ENCODE peak calls at places on chromosomes 1 and 21, in six cellular contexts. One of them, this sample, is unnamed. For H3K36me3 and H3K4me1, the result is how much of the 10 kb centered on the place peaks cover.

GRCh38 chr1:98794196-98794886 is 132.8 kb downstream of the SNX7 start:
- DNase-seq in PC-9: peak
- DNase-seq in neuronal stem cell: peak
- DNase-seq in HCT116: peak
- DNase-seq in neural progenitor cell: peak
- DNase-seq in DND-41: peak
- DNase-seq in this sample: peak

GRCh38 chr1:109193653-109194590 is 19.8 kb upstream of the SARS1 start:
- DNase-seq in neural progenitor cell: peak
- DNase-seq in HCT116: no peak
- DNase-seq in DND-41: peak
- DNase-seq in PC-9: no peak
- DNase-seq in neuronal stem cell: peak
- DNase-seq in this sample: peak

GRCh38 chr1:208126108-208126507 is 118.1 kb downstream of the PLXNA2 start:
- DNase-seq in neuronal stem cell: no peak
- DNase-seq in neural progenitor cell: no peak
- DNase-seq in PC-9: no peak
- DNase-seq in HCT116: no peak
- DNase-seq in DND-41: no peak
- DNase-seq in this sample: no peak

GRCh38 chr21:28104346-28104745 is 888.3 kb downstream of the LTN1 start:
- DNase-seq in PC-9: no peak
- DNase-seq in DND-41: no peak
- DNase-seq in HCT116: no peak
- DNase-seq in neural progenitor cell: no peak
- DNase-seq in neuronal stem cell: no peak
- DNase-seq in this sample: no peak

GRCh38 chr1:8674912-8675311 is 142.5 kb downstream of the RERE start:
- DNase-seq in neuronal stem cell: no peak
- DNase-seq in PC-9: peak
- DNase-seq in DND-41: no peak
- DNase-seq in HCT116: no peak
- DNase-seq in neural progenitor cell: no peak
- DNase-seq in this sample: peak

GRCh38 chr1:81351864-81352263 is 448.9 kb upstream of the ADGRL2 start:
- DNase-seq in neural progenitor cell: no peak
- DNase-seq in neuronal stem cell: no peak
- DNase-seq in DND-41: no peak
- DNase-seq in PC-9: no peak
- DNase-seq in HCT116: no peak
- DNase-seq in this sample: no peak

GRCh38 chr1:17586172-17586963 is 46.9 kb downstream of the ARHGEF10L start:
- DNase-seq in PC-9: no peak
- DNase-seq in neural progenitor cell: no peak
- DNase-seq in DND-41: no peak
- DNase-seq in HCT116: no peak
- DNase-seq in neuronal stem cell: no peak
- DNase-seq in this sample: peak

GRCh38 chr1:3069491-3070303 is 694 bp downstream of the PRDM16 start:
- DNase-seq in neural progenitor cell: peak
- DNase-seq in neuronal stem cell: no peak
- DNase-seq in PC-9: no peak
- DNase-seq in HCT116: peak
- DNase-seq in DND-41: no peak
- DNase-seq in this sample: peak

GRCh38 chr1:145918992-145919939 is 749 bp upstream of the PEX11B start:
- DNase-seq in DND-41: no peak
- DNase-seq in neural progenitor cell: peak
- DNase-seq in neuronal stem cell: peak
- DNase-seq in PC-9: peak
- DNase-seq in HCT116: peak
- DNase-seq in this sample: peak

GRCh38 chr1:68321084-68321685 is 88.9 kb upstream of the WLS start:
- DNase-seq in neuronal stem cell: peak
- DNase-seq in DND-41: peak
- DNase-seq in HCT116: no peak
- DNase-seq in PC-9: no peak
- DNase-seq in neural progenitor cell: peak
- DNase-seq in this sample: peak

GRCh38 chr1:201597551-201598230 is 58.8 kb downstream of the NAV1 start:
- DNase-seq in PC-9: peak
- DNase-seq in neuronal stem cell: no peak
- DNase-seq in neural progenitor cell: no peak
- DNase-seq in HCT116: no peak
- DNase-seq in DND-41: no peak
- DNase-seq in this sample: no peak

GRCh38 chr1:183461350-183461749 is 10.9 kb upstream of the SMG7 start:
- DNase-seq in neuronal stem cell: no peak
- DNase-seq in neural progenitor cell: no peak
- DNase-seq in PC-9: peak
- DNase-seq in DND-41: no peak
- DNase-seq in HCT116: no peak
- DNase-seq in this sample: peak

GRCh38 chr1:94821636-94822305 is 1.6 kb downstream of the SLC44A3 start:
- DNase-seq in neuronal stem cell: no peak
- DNase-seq in neural progenitor cell: no peak
- DNase-seq in PC-9: no peak
- DNase-seq in HCT116: no peak
- DNase-seq in DND-41: no peak
- DNase-seq in this sample: no peak

GRCh38 chr1:23149110-23149509 is 19.5 kb downstream of the LUZP1 start:
- DNase-seq in HCT116: no peak
- DNase-seq in DND-41: no peak
- DNase-seq in PC-9: no peak
- DNase-seq in neuronal stem cell: no peak
- DNase-seq in neural progenitor cell: no peak
- DNase-seq in this sample: no peak

GRCh38 chr1:91754348-91754747 is 131.6 kb downstream of the TGFBR3 start:
- DNase-seq in DND-41: no peak
- DNase-seq in neuronal stem cell: no peak
- DNase-seq in PC-9: no peak
- DNase-seq in neural progenitor cell: no peak
- DNase-seq in HCT116: no peak
- DNase-seq in this sample: peak

GRCh38 chr1:222525956-222526355 is 21.9 kb downstream of the HHIPL2 start:
- DNase-seq in neural progenitor cell: no peak
- DNase-seq in neuronal stem cell: no peak
- DNase-seq in HCT116: no peak
- DNase-seq in DND-41: no peak
- DNase-seq in PC-9: no peak
- DNase-seq in this sample: no peak

GRCh38 chr1:69494171-69494570 is 73.6 kb upstream of the LRRC7 start:
- DNase-seq in neural progenitor cell: no peak
- DNase-seq in PC-9: no peak
- DNase-seq in neuronal stem cell: no peak
- DNase-seq in HCT116: no peak
- DNase-seq in DND-41: no peak
- DNase-seq in this sample: no peak

GRCh38 chr1:226975909-226976670 is 36.0 kb downstream of the COQ8A start:
- DNase-seq in DND-41: no peak
- DNase-seq in neuronal stem cell: no peak
- DNase-seq in PC-9: no peak
- DNase-seq in HCT116: no peak
- DNase-seq in neural progenitor cell: peak
- DNase-seq in this sample: no peak

GRCh38 chr1:220908757-220909156 is 29.5 kb downstream of the HLX start:
- DNase-seq in neuronal stem cell: no peak
- DNase-seq in DND-41: no peak
- DNase-seq in neural progenitor cell: no peak
- DNase-seq in HCT116: peak
- DNase-seq in PC-9: no peak
- DNase-seq in this sample: peak

GRCh38 chr1:3569436-3569835 is 41.9 kb downstream of the MEGF6 start:
- DNase-seq in PC-9: no peak
- DNase-seq in neuronal stem cell: no peak
- DNase-seq in HCT116: no peak
- DNase-seq in DND-41: no peak
- DNase-seq in neural progenitor cell: no peak
- DNase-seq in this sample: no peak

GRCh38 chr21:23694396-23694795 is 1912.9 kb downstream of the MRPL39 start:
- DNase-seq in neuronal stem cell: no peak
- DNase-seq in HCT116: no peak
- DNase-seq in DND-41: no peak
- DNase-seq in neural progenitor cell: no peak
- DNase-seq in PC-9: no peak
- DNase-seq in this sample: no peak

GRCh38 chr1:33330906-33331305 is 10.0 kb upstream of the A3GALT2 start:
- DNase-seq in neuronal stem cell: no peak
- DNase-seq in DND-41: no peak
- DNase-seq in PC-9: no peak
- DNase-seq in HCT116: no peak
- DNase-seq in neural progenitor cell: no peak
- DNase-seq in this sample: no peak

GRCh38 chr1:33331444-33332356 is 10.8 kb upstream of the A3GALT2 start:
- DNase-seq in HCT116: no peak
- DNase-seq in neuronal stem cell: no peak
- DNase-seq in PC-9: no peak
- DNase-seq in neural progenitor cell: no peak
- DNase-seq in DND-41: no peak
- DNase-seq in this sample: peak

GRCh38 chr1:33332357-33332789 is 11.5 kb upstream of the A3GALT2 start:
- DNase-seq in PC-9: no peak
- DNase-seq in DND-41: no peak
- DNase-seq in neuronal stem cell: no peak
- DNase-seq in HCT116: no peak
- DNase-seq in neural progenitor cell: no peak
- DNase-seq in this sample: peak

GRCh38 chr1:33334081-33334552 is 13.2 kb upstream of the A3GALT2 start:
- DNase-seq in HCT116: no peak
- DNase-seq in neural progenitor cell: peak
- DNase-seq in DND-41: no peak
- DNase-seq in neuronal stem cell: no peak
- DNase-seq in PC-9: no peak
- DNase-seq in this sample: peak

DNA sequence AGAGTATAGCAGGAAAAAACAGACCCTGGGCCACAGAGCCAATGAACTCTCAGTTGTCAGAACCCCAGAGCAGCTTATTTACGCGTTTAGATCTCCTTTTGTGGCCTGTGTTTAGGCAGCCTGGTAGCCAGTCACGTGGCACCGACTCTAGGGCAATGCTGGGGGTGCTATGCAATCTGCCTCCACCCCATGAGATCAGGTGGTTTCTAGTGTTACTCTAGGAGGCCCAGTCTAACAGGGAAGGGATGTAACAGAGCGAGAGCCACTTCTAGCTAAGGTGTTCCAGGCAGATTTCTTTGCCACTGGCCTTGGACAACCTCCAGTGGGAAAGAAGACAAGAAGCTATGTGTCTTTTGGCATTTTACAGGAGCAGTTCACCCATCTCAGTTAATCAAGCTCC is 12.0 kb upstream of the A3GALT2 start:
- DNase-seq in PC-9: no peak
- DNase-seq in neuronal stem cell: no peak
- DNase-seq in DND-41: no peak
- DNase-seq in neural progenitor cell: no peak
- DNase-seq in HCT116: no peak
- DNase-seq in this sample: peak
- H3K36me3 ChIP-seq in PC-9: half or more
- H3K36me3 ChIP-seq in neuronal stem cell: half or more
- H3K36me3 ChIP-seq in DND-41: half or more
- H3K36me3 ChIP-seq in neural progenitor cell: under half
- H3K36me3 ChIP-seq in HCT116: half or more
- H3K36me3 ChIP-seq in this sample: under half

GRCh38 chr1:190858140-190858539 is 380.5 kb upstream of the BRINP3 start:
- DNase-seq in DND-41: no peak
- DNase-seq in PC-9: no peak
- DNase-seq in neuronal stem cell: no peak
- DNase-seq in HCT116: no peak
- DNase-seq in neural progenitor cell: no peak
- DNase-seq in this sample: no peak
- H2AFZ ChIP-seq in DND-41: no peak
- H2AFZ ChIP-seq in PC-9: no peak
- H2AFZ ChIP-seq in neuronal stem cell: no peak
- H2AFZ ChIP-seq in HCT116: no peak
- H2AFZ ChIP-seq in neural progenitor cell: no peak
- H2AFZ ChIP-seq in this sample: no peak

DNA sequence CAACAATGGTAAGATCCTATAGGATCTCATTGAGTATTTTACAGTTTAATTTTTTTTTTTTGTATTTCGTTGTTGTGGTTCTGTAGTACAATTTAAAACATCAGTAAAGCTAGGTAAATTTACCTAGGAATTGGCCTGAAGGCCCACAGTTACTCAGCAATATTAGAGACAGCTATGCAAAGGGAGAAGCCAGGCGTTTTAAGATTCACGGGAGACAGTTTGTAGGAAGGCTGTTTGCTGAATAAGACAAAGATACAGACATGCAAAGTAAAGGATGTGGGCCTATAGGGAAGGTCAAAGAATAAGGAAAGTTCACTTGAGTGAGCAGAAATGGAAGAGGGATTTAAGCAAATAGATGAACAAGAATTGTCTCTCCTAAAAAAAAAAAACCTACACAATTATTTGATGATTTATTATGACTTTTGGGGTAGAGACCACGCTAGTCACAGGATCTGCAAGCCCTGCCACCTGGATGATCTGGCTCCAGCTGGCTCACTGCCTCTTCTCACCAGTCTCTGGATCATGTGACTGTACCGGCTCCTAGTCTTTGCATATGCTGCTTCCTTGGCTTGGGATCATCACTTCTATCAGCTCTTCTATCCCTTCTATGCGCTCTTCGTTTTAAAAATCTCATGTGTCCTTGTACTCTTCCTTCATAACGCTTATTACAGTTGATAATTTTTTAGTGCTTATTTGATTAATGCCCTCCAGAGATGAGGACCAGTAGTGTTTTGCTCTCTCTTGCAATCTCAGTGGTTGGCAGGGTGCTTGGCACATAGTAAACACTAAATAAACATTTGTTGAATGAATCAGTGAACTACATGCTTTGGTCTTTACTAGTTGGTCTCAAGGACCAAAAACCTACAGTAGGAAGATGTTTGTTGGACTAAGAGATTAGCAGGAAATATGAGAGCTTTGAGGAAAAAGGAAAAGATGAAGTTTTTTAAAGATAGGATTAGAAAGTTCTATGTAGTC is 14.1 kb downstream of the DYRK1A start:
- DNase-seq in neural progenitor cell: peak
- DNase-seq in DND-41: peak
- DNase-seq in HCT116: no peak
- DNase-seq in PC-9: no peak
- DNase-seq in neuronal stem cell: no peak
- DNase-seq in this sample: no peak
- H3K4me1 ChIP-seq in neural progenitor cell: half or more
- H3K4me1 ChIP-seq in DND-41: half or more
- H3K4me1 ChIP-seq in HCT116: under half
- H3K4me1 ChIP-seq in PC-9: under half
- H3K4me1 ChIP-seq in neuronal stem cell: under half
- H3K4me1 ChIP-seq in this sample: under half

DNA sequence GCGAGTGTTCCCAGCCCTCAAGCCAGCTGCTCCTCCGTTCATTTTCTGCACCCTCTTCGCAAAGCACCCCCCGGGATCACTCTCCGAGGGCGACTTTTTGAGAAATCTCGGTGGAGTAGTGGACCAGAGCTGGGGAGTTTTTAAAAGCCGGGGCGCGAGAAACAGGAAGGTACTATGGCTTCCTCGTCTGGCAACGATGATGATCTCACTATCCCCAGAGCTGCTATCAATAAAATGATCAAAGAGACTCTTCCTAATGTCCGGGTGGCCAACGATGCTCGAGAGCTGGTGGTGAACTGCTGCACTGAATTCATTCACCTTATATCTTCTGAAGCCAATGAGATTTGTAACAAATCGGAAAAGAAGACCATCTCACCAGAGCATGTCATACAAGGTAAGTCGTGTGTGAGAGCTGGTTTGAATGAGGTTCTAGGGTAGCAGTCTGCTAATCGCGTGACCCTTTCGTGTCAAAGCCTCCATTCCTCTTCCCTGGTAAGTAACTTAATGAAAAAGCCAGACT is 825 bp downstream of the DR1 start:
- DNase-seq in PC-9: peak
- DNase-seq in DND-41: peak
- DNase-seq in neuronal stem cell: peak
- DNase-seq in HCT116: no peak
- DNase-seq in neural progenitor cell: peak
- DNase-seq in this sample: peak
- H3K36me3 ChIP-seq in PC-9: under half
- H3K36me3 ChIP-seq in DND-41: under half
- H3K36me3 ChIP-seq in neuronal stem cell: under half
- H3K36me3 ChIP-seq in HCT116: under half
- H3K36me3 ChIP-seq in neural progenitor cell: under half
- H3K36me3 ChIP-seq in this sample: under half

This sample was measured in GM23248.